ENCODE peak calls at places on chromosome 3, in five cellular contexts. K is thoracic aorta, H is heart left ventricle, Y is adrenal gland, S is tibial nerve. C is an unnamed sample. For H3K4me1, the result is how much of the 10 kb centered on the place peaks cover.

GRCh38 chr3:132445812-132446211 is 28.5 kb downstream of the DNAJC13 start:
- DNase-seq in Y (no peak), H (no peak), S (no peak), K (no peak), C (no peak)

GRCh38 chr3:61814674-61815073 is 253.3 kb downstream of the PTPRG start:
- DNase-seq in K (no peak), S (no peak), H (no peak), Y (no peak), C (no peak)

GRCh38 chr3:107662109-107662477 is 139.3 kb downstream of the BBX start:
- DNase-seq in K (peak), H (peak), Y (peak), S (peak), C (peak)

GRCh38 chr3:191502583-191502982 is 41.6 kb downstream of the PYDC2 start:
- DNase-seq in H (no peak), Y (no peak), K (no peak), S (no peak), C (no peak)

GRCh38 chr3:183114779-183115178 is 15.5 kb upstream of the MCCC1 start:
- DNase-seq in S (no peak), K (no peak), H (no peak), Y (no peak), C (no peak)

GRCh38 chr3:140499114-140499757 is 178.6 kb upstream of the TRIM42 start:
- DNase-seq in K (no peak), S (no peak), Y (no peak), H (no peak), C (no peak)

GRCh38 chr3:142536519-142536918 is 42.0 kb downstream of the ATR start:
- DNase-seq in K (no peak), S (no peak), Y (no peak), H (no peak), C (no peak)

GRCh38 chr3:175728566-175728965 is 869.4 kb downstream of the NAALADL2 start:
- DNase-seq in Y (no peak), K (no peak), S (no peak), H (no peak), C (no peak)

GRCh38 chr3:50574280-50574831 is 5.0 kb downstream of the HEMK1 start:
- DNase-seq in Y (no peak), H (no peak), S (no peak), K (no peak), C (no peak)

GRCh38 chr3:190281308-190282051 is 40.8 kb downstream of the CLDN1 start:
- DNase-seq in K (no peak), H (no peak), S (no peak), Y (peak), C (peak)

GRCh38 chr3:160822931-160823330 is 66.9 kb downstream of the PPM1L start:
- DNase-seq in S (no peak), K (no peak), H (no peak), Y (no peak), C (no peak)

GRCh38 chr3:187519428-187519890 is 150.7 kb downstream of the SST start:
- DNase-seq in K (no peak), H (no peak), Y (no peak), S (no peak), C (no peak)

GRCh38 chr3:72791132-72791531 is 57.1 kb downstream of the SHQ1 start:
- DNase-seq in H (no peak), S (no peak), Y (no peak), K (no peak), C (no peak)

GRCh38 chr3:39592306-39592705 is 124.8 kb downstream of the MOBP start:
- DNase-seq in K (no peak), S (no peak), H (no peak), Y (no peak), C (no peak)

GRCh38 chr3:62876064-62876463 is 848 bp upstream of the CADPS start:
- DNase-seq in S (peak), H (peak), K (no peak), Y (peak), C (peak)

GRCh38 chr3:47282424-47283192 is at the start of the genes KIF9 and KLHL18:
- DNase-seq in S (peak), Y (peak), K (peak), H (peak), C (peak)

GRCh38 chr3:183839751-183840150 is 14.4 kb upstream of the MAP6D1 start:
- DNase-seq in K (no peak), S (no peak), H (no peak), Y (no peak), C (no peak)

GRCh38 chr3:151903501-151903991 is 30.1 kb downstream of the SUCNR1 start:
- DNase-seq in H (no peak), K (no peak), Y (peak), S (no peak), C (no peak)

GRCh38 chr3:9012521-9012920 is 49.2 kb upstream of the RAD18 start:
- DNase-seq in H (no peak), S (no peak), K (no peak), Y (no peak), C (no peak)

GRCh38 chr3:184806567-184807271 is 5.2 kb upstream of the VPS8 start:
- DNase-seq in Y (no peak), H (no peak), K (no peak), S (no peak), C (no peak)

GRCh38 chr3:188348445-188349244 is 194.7 kb downstream of the LPP start:
- DNase-seq in K (peak), S (peak), Y (peak), H (peak), C (peak)

GRCh38 chr3:154137036-154137435 is 15.8 kb downstream of the ARHGEF26 start:
- DNase-seq in S (no peak), H (no peak), K (no peak), Y (no peak), C (no peak)

GRCh38 chr3:86937306-86937791 is 53.6 kb downstream of the VGLL3 start:
- DNase-seq in Y (peak), K (peak), S (peak), H (peak), C (no peak)

GRCh38 chr3:158950131-158950901 is 148.5 kb downstream of the MFSD1 start:
- DNase-seq in K (no peak), H (no peak), Y (no peak), S (no peak), C (no peak)

GRCh38 chr3:60185161-60185560 is 1066.1 kb downstream of the FHIT start:
- DNase-seq in S (no peak), K (no peak), H (no peak), Y (no peak), C (no peak)

GRCh38 chr3:46276497-46277099 is 34.3 kb downstream of the CCR3 start:
- DNase-seq in Y (peak), K (no peak), H (peak), S (peak), C (peak)

GRCh38 chr3:13028010-13028821 is 45.0 kb downstream of the IQSEC1 start:
- DNase-seq in H (no peak), Y (no peak), K (no peak), S (no peak), C (no peak)

DNA sequence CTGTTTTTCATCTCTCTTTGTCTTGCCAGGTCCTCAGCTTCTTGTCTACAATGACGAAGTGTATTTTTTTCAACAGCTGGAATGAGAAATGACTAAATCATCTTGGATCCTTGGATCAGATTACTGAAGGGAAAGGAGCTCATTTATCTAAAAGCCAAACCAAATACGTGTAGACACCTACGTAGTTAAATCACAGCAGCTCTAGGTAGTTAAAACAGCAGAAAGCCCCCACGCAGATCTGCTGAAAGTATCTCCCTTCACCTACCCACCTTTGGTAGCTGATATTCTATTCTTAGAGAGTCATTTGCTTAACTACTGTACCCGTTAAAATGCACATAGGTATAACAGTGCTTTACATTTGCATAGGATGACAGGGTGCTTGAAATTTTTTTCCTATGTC is 105.5 kb upstream of the WNT5A start:
- DNase-seq in Y (no peak), S (no peak), H (no peak), K (no peak), C (no peak)
- H3K4me1 ChIP-seq in Y (under half), S (under half), H (under half), K (under half), C (under half)

DNA sequence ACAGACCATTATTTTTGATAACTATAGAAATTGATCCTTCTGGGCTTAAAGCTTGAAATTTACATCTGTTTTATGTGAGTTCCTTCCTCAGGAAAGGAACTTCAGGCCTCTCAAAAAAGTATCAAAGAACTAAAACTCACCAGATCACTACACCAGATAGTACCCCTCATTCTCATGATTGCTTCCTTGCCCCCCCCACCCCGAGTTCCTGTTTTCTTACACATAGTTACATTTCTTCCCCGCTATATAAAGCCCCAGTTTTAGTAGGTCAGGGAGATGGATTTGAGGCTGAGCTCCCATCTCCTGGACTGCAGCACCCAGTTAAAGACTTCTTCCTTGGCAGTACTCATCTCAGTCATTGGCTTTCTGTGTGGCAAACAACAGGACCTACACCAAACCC is 80.3 kb upstream of the HRH1 start:
- DNase-seq in Y (no peak), K (no peak), H (no peak), S (no peak), C (no peak)
- H3K4me1 ChIP-seq in Y (under half), K (under half), H (under half), S (under half), C (under half)

GRCh38 chr3:42045719-42046243 is 45.4 kb upstream of the TRAK1 start:
- DNase-seq in H (no peak), K (no peak), Y (no peak), S (no peak), C (no peak)
- H3K4me1 ChIP-seq in H (half or more), K (under half), Y (under half), S (half or more), C (under half)

DNA sequence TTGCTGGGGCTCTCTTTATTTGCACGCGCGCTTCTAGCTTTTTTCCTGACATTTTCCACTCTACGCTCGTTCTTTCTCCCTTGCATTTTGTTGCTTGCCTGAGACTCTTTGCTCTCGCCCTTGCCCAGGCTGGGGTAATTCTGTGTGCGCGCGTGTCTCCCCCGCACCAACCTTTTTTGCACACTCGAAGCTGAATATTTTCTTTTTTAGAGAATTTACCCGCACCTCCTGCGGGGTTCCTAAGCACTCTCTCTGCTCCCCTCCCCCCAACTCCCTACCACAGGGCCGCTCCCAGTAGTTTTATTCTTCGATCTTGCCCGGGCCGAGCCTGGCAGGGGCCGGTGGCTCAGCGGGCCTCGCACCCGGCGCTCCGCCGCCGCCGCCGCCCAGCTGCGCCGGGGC is 732 bp downstream of the FAM43A start:
- DNase-seq in Y (peak), H (no peak), S (no peak), K (no peak), C (no peak)
- H3K4me1 ChIP-seq in Y (under half), H (half or more), S (half or more), K (under half), C (under half)

GRCh38 chr3:134085034-134085775 is 55.5 kb upstream of the SLCO2A1 start:
- DNase-seq in K (no peak), Y (no peak), H (no peak), S (no peak), C (no peak)
- H3K4me1 ChIP-seq in K (under half), Y (under half), H (under half), S (under half), C (under half)

DNA sequence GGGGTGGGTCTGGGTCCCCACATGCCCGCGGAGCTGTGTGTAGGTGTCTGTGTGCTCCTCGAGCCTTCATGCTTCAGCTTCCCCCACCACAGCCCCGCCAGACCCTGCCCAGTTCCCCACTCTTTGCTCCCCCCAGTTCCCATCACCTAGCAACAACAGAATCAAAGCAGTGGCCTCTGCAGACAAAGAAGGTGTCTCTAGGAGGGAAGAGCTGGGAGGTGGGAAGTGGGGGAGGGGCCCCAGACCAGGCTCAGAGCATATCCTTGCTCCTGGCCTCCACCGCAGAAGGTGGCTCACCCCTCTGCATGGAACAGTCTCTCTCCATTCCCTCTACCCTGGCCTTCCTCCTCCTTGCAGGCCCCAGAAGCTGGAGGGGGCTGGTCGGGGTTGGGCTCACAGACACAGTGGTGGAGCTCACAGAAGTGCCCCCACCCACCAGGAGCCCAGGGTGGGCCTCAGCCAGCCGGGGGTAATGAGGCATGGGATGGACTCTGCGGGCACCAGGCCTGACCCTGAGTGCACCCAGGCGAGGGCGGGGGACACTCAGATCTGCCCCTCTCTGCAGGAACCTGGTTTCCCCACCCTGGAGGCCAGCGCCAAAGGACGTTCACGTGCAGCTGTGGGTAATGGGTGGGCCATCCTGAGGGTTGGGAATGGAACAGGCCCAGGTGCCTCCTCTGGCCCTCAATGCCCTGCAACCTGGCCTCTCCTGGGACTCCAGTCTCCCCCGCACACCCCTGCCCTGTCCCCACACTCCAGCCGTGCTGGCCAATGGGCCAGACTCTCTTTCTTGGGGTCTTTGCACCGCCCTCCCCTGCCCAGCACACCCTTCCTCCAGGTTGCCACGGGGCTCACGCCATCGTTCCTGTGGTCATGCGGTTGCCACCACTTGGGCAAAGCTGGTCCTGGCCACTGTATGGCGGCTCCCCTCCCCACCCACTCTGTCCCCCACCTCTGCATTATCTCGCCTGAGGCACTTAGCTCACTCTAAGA is 53.4 kb downstream of the TPRA1 start:
- DNase-seq in H (no peak), S (no peak), Y (no peak), K (no peak), C (no peak)
- H3K4me1 ChIP-seq in H (under half), S (under half), Y (under half), K (under half), C (under half)

DNA sequence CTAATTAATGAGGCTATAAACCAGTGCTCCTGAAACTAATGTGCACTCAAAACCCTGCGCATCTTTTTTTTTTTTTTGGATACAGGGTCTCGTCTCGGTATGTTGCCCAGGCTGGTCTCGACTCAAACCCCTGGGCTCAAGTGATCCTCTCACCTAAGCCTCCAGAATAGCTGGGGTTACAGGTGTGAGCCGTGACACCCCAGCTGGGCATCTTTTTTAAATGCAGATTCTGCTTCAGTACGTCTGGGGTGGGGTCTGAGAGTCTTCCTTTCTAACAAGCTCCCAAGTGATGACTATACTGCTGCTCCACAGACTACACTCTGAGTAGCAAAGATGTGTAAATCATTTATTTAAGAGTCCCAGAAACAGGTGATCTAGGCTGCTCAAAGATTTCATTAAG is 73.0 kb downstream of the BFSP2 start:
- DNase-seq in S (no peak), H (no peak), K (no peak), Y (no peak), C (no peak)
- H3K4me1 ChIP-seq in S (under half), H (under half), K (under half), Y (under half), C (under half)

GRCh38 chr3:141499965-141500364 is 13.1 kb downstream of the RASA2 start:
- DNase-seq in H (no peak), Y (no peak), K (no peak), S (no peak), C (no peak)
- H3K4me1 ChIP-seq in H (under half), Y (under half), K (under half), S (under half), C (under half)